ENCODE peak calls at places on chromosomes 6 and 20, in six cellular contexts. One of them, this sample, is unnamed.
A peak's percentile ranks its signal among the peaks of the same experiment; 100 is the strongest.

GRCh38 chr6:130457605-130458004 is 91.8 kb downstream of the TMEM200A start:
- DNase-seq in GM12865: no peak
- DNase-seq in activated gamma-delta T cell treated with Interleukin-2 at 50 U/mL for 16 hours: no peak
- DNase-seq in mucosa of gallbladder: no peak
- DNase-seq in CD8-positive, alpha-beta T cell: no peak
- DNase-seq in retina: no peak
- DNase-seq in this sample: no peak

GRCh38 chr20:2005831-2006426 is 12.1 kb upstream of the PDYN start:
- DNase-seq in GM12865: peak; percentile 64
- DNase-seq in activated gamma-delta T cell treated with Interleukin-2 at 50 U/mL for 16 hours: peak; percentile 50
- DNase-seq in mucosa of gallbladder: peak; percentile 76
- DNase-seq in CD8-positive, alpha-beta T cell: peak; percentile 48
- DNase-seq in retina: peak; percentile 61
- DNase-seq in this sample: peak; percentile 61

GRCh38 chr6:31652925-31653724 is 664 bp upstream of the BAG6 start:
- DNase-seq in GM12865: peak; percentile 96
- DNase-seq in activated gamma-delta T cell treated with Interleukin-2 at 50 U/mL for 16 hours: peak; percentile 83
- DNase-seq in mucosa of gallbladder: peak; percentile 90
- DNase-seq in CD8-positive, alpha-beta T cell: peak; percentile 77
- DNase-seq in retina: peak; percentile 100
- DNase-seq in this sample: peak; percentile 90

GRCh38 chr20:50913976-50914375 is 17.3 kb downstream of the ADNP start:
- DNase-seq in GM12865: peak; percentile 61
- DNase-seq in activated gamma-delta T cell treated with Interleukin-2 at 50 U/mL for 16 hours: no peak
- DNase-seq in mucosa of gallbladder: no peak
- DNase-seq in CD8-positive, alpha-beta T cell: no peak
- DNase-seq in retina: no peak
- DNase-seq in this sample: no peak

GRCh38 chr6:19857139-19857538 is 20.0 kb downstream of the ID4 start:
- DNase-seq in GM12865: no peak
- DNase-seq in activated gamma-delta T cell treated with Interleukin-2 at 50 U/mL for 16 hours: no peak
- DNase-seq in mucosa of gallbladder: no peak
- DNase-seq in CD8-positive, alpha-beta T cell: no peak
- DNase-seq in retina: no peak
- DNase-seq in this sample: no peak

GRCh38 chr6:35297541-35298481 is at the start of gene DEF6:
- DNase-seq in GM12865: peak; percentile 95
- DNase-seq in activated gamma-delta T cell treated with Interleukin-2 at 50 U/mL for 16 hours: peak; percentile 86
- DNase-seq in mucosa of gallbladder: peak; percentile 89
- DNase-seq in CD8-positive, alpha-beta T cell: peak; percentile 82
- DNase-seq in retina: peak; percentile 62
- DNase-seq in this sample: peak; percentile 93

GRCh38 chr6:818191-818590 is 125.3 kb upstream of the EXOC2 start:
- DNase-seq in GM12865: no peak
- DNase-seq in activated gamma-delta T cell treated with Interleukin-2 at 50 U/mL for 16 hours: no peak
- DNase-seq in mucosa of gallbladder: no peak
- DNase-seq in CD8-positive, alpha-beta T cell: no peak
- DNase-seq in retina: no peak
- DNase-seq in this sample: no peak

GRCh38 chr6:112503210-112503609 is 156.1 kb downstream of the RFPL4B start:
- DNase-seq in GM12865: no peak
- DNase-seq in activated gamma-delta T cell treated with Interleukin-2 at 50 U/mL for 16 hours: no peak
- DNase-seq in mucosa of gallbladder: no peak
- DNase-seq in CD8-positive, alpha-beta T cell: no peak
- DNase-seq in retina: peak; percentile 85
- DNase-seq in this sample: no peak

GRCh38 chr20:51802170-51802745 is at the start of gene SALL4:
- DNase-seq in GM12865: no peak
- DNase-seq in activated gamma-delta T cell treated with Interleukin-2 at 50 U/mL for 16 hours: no peak
- DNase-seq in mucosa of gallbladder: no peak
- DNase-seq in CD8-positive, alpha-beta T cell: no peak
- DNase-seq in retina: peak; percentile 71
- DNase-seq in this sample: no peak

This sample was measured in GM10248.